ENCODE peak calls at places on chromosome 19, in six cellular contexts. One of them, this sample, is unnamed.

GRCh38 chr19:52237771-52238400 is 31.5 kb upstream of the ZNF766 start:
- DNase-seq in neural crest cell: peak
- DNase-seq in WTC11: peak
- DNase-seq in testis: peak
- DNase-seq in Caco-2: peak
- DNase-seq in progenitor cell of endocrine pancreas: peak
- DNase-seq in this sample: peak

GRCh38 chr19:45881909-45882528 is 3.9 kb downstream of the IRF2BP1 start:
- DNase-seq in neural crest cell: no peak
- DNase-seq in WTC11: peak
- DNase-seq in testis: no peak
- DNase-seq in Caco-2: peak
- DNase-seq in progenitor cell of endocrine pancreas: peak
- DNase-seq in this sample: no peak

GRCh38 chr19:42048992-42049391 is 21.0 kb downstream of the GRIK5 start:
- DNase-seq in neural crest cell: no peak
- DNase-seq in WTC11: no peak
- DNase-seq in testis: no peak
- DNase-seq in Caco-2: peak
- DNase-seq in progenitor cell of endocrine pancreas: no peak
- DNase-seq in this sample: no peak

GRCh38 chr19:3766520-3766919 is 4.0 kb downstream of the MRPL54 start:
- DNase-seq in neural crest cell: no peak
- DNase-seq in WTC11: no peak
- DNase-seq in testis: no peak
- DNase-seq in Caco-2: no peak
- DNase-seq in progenitor cell of endocrine pancreas: no peak
- DNase-seq in this sample: no peak

GRCh38 chr19:3470500-3471128 is 9.7 kb downstream of the SMIM24 start:
- DNase-seq in neural crest cell: no peak
- DNase-seq in WTC11: no peak
- DNase-seq in testis: no peak
- DNase-seq in Caco-2: no peak
- DNase-seq in progenitor cell of endocrine pancreas: no peak
- DNase-seq in this sample: no peak

GRCh38 chr19:28159065-28159464 is 1053.9 kb downstream of the UQCRFS1 start:
- DNase-seq in neural crest cell: no peak
- DNase-seq in WTC11: no peak
- DNase-seq in testis: no peak
- DNase-seq in Caco-2: no peak
- DNase-seq in progenitor cell of endocrine pancreas: no peak
- DNase-seq in this sample: no peak

GRCh38 chr19:40685563-40685962 is 4.9 kb downstream of the NUMBL start:
- DNase-seq in neural crest cell: no peak
- DNase-seq in WTC11: no peak
- DNase-seq in testis: no peak
- DNase-seq in Caco-2: no peak
- DNase-seq in progenitor cell of endocrine pancreas: no peak
- DNase-seq in this sample: no peak

GRCh38 chr19:39045506-39045905 is 13.2 kb upstream of the FBXO27 start:
- DNase-seq in neural crest cell: no peak
- DNase-seq in WTC11: no peak
- DNase-seq in testis: no peak
- DNase-seq in Caco-2: no peak
- DNase-seq in progenitor cell of endocrine pancreas: no peak
- DNase-seq in this sample: no peak

GRCh38 chr19:48815870-48816501 is 5.2 kb upstream of the BCAT2 start:
- DNase-seq in neural crest cell: no peak
- DNase-seq in WTC11: no peak
- DNase-seq in testis: peak
- DNase-seq in Caco-2: peak
- DNase-seq in progenitor cell of endocrine pancreas: no peak
- DNase-seq in this sample: no peak

GRCh38 chr19:33621811-33622504 is at the start of gene CHST8:
- DNase-seq in neural crest cell: peak
- DNase-seq in WTC11: peak
- DNase-seq in testis: peak
- DNase-seq in Caco-2: peak
- DNase-seq in progenitor cell of endocrine pancreas: peak
- DNase-seq in this sample: peak

GRCh38 chr19:46608178-46608577 is 7.0 kb downstream of the CALM3 start:
- DNase-seq in neural crest cell: no peak
- DNase-seq in WTC11: no peak
- DNase-seq in testis: no peak
- DNase-seq in Caco-2: no peak
- DNase-seq in progenitor cell of endocrine pancreas: no peak
- DNase-seq in this sample: no peak

GRCh38 chr19:46766569-46767317 is 20.5 kb upstream of the STRN4 start:
- DNase-seq in neural crest cell: peak
- DNase-seq in WTC11: peak
- DNase-seq in testis: peak
- DNase-seq in Caco-2: peak
- DNase-seq in progenitor cell of endocrine pancreas: no peak
- DNase-seq in this sample: peak

GRCh38 chr19:38869836-38870607 is 8.1 kb downstream of the RINL start:
- DNase-seq in neural crest cell: peak
- DNase-seq in WTC11: peak
- DNase-seq in testis: peak
- DNase-seq in Caco-2: no peak
- DNase-seq in progenitor cell of endocrine pancreas: peak
- DNase-seq in this sample: peak

DNA sequence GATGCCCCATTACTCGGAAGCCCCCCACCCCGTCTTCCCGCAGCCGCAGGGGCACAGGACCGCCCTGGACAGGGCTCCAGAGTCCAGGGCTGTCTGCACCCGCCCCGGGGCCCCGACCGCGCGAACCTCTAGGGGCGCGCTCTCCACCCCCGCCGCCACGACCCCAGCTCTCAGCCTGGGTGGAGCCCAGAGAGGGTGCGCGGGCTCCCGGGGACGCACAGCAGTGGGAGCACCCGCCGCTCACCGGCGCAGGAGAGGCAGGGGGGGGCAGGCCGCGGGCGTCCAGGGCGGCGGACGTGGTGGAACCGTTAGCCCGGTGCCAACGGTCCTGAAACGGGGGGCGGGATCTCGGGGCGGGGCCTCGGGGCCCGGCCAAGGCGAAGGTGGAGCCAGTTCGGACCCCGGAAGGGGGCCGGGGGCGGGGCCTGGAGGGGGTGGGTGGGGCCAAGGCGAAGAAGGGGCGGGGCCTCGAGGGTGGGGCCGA is at the start of gene ATP8B3:
- DNase-seq in neural crest cell: no peak
- DNase-seq in WTC11: no peak
- DNase-seq in testis: no peak
- DNase-seq in Caco-2: no peak
- DNase-seq in progenitor cell of endocrine pancreas: no peak
- DNase-seq in this sample: no peak
- TF ChIP-seq CTCF in neural crest cell: peak
- TF ChIP-seq CTCF in WTC11: no peak
- TF ChIP-seq CTCF in testis: no peak
- TF ChIP-seq CTCF in Caco-2: no peak
- TF ChIP-seq CTCF in progenitor cell of endocrine pancreas: peak
- TF ChIP-seq CTCF in this sample: no peak

GRCh38 chr19:47794526-47794925 is 9.8 kb downstream of the TPRX1 start:
- DNase-seq in neural crest cell: no peak
- DNase-seq in WTC11: peak
- DNase-seq in testis: no peak
- DNase-seq in Caco-2: no peak
- DNase-seq in progenitor cell of endocrine pancreas: no peak
- DNase-seq in this sample: no peak
- TF ChIP-seq CTCF in neural crest cell: no peak
- TF ChIP-seq CTCF in WTC11: peak
- TF ChIP-seq CTCF in testis: no peak
- TF ChIP-seq CTCF in Caco-2: no peak
- TF ChIP-seq CTCF in progenitor cell of endocrine pancreas: no peak
- TF ChIP-seq CTCF in this sample: peak

GRCh38 chr19:7831452-7831851 is 1.4 kb downstream of the EVI5L start:
- DNase-seq in neural crest cell: no peak
- DNase-seq in WTC11: peak
- DNase-seq in testis: no peak
- DNase-seq in Caco-2: peak
- DNase-seq in progenitor cell of endocrine pancreas: no peak
- DNase-seq in this sample: peak
- TF ChIP-seq CTCF in neural crest cell: peak
- TF ChIP-seq CTCF in WTC11: no peak
- TF ChIP-seq CTCF in testis: no peak
- TF ChIP-seq CTCF in Caco-2: peak
- TF ChIP-seq CTCF in progenitor cell of endocrine pancreas: peak
- TF ChIP-seq CTCF in this sample: no peak

GRCh38 chr19:2253106-2254051 is 2.8 kb downstream of the JSRP1 start:
- DNase-seq in neural crest cell: peak
- DNase-seq in WTC11: peak
- DNase-seq in testis: no peak
- DNase-seq in Caco-2: no peak
- DNase-seq in progenitor cell of endocrine pancreas: no peak
- DNase-seq in this sample: no peak
- TF ChIP-seq CTCF in neural crest cell: peak
- TF ChIP-seq CTCF in WTC11: peak
- TF ChIP-seq CTCF in testis: no peak
- TF ChIP-seq CTCF in Caco-2: no peak
- TF ChIP-seq CTCF in progenitor cell of endocrine pancreas: peak
- TF ChIP-seq CTCF in this sample: peak

GRCh38 chr19:44776402-44777096 is 1.1 kb upstream of the CBLC start:
- DNase-seq in neural crest cell: no peak
- DNase-seq in WTC11: peak
- DNase-seq in testis: no peak
- DNase-seq in Caco-2: peak
- DNase-seq in progenitor cell of endocrine pancreas: no peak
- DNase-seq in this sample: no peak
- TF ChIP-seq CTCF in neural crest cell: no peak
- TF ChIP-seq CTCF in WTC11: no peak
- TF ChIP-seq CTCF in testis: no peak
- TF ChIP-seq CTCF in Caco-2: no peak
- TF ChIP-seq CTCF in progenitor cell of endocrine pancreas: no peak
- TF ChIP-seq CTCF in this sample: no peak

GRCh38 chr19:5254543-5254942 is 86.1 kb downstream of the PTPRS start:
- DNase-seq in neural crest cell: no peak
- DNase-seq in WTC11: no peak
- DNase-seq in testis: no peak
- DNase-seq in Caco-2: no peak
- DNase-seq in progenitor cell of endocrine pancreas: no peak
- DNase-seq in this sample: no peak

GRCh38 chr19:5259750-5260149 is 80.9 kb downstream of the PTPRS start:
- DNase-seq in neural crest cell: no peak
- DNase-seq in WTC11: no peak
- DNase-seq in testis: no peak
- DNase-seq in Caco-2: no peak
- DNase-seq in progenitor cell of endocrine pancreas: no peak
- DNase-seq in this sample: no peak

GRCh38 chr19:5255602-5256231 is 84.9 kb downstream of the PTPRS start:
- DNase-seq in neural crest cell: no peak
- DNase-seq in WTC11: no peak
- DNase-seq in testis: no peak
- DNase-seq in Caco-2: no peak
- DNase-seq in progenitor cell of endocrine pancreas: no peak
- DNase-seq in this sample: no peak

GRCh38 chr19:5254944-5255343 is 85.7 kb downstream of the PTPRS start:
- DNase-seq in neural crest cell: no peak
- DNase-seq in WTC11: no peak
- DNase-seq in testis: no peak
- DNase-seq in Caco-2: no peak
- DNase-seq in progenitor cell of endocrine pancreas: no peak
- DNase-seq in this sample: no peak

DNA sequence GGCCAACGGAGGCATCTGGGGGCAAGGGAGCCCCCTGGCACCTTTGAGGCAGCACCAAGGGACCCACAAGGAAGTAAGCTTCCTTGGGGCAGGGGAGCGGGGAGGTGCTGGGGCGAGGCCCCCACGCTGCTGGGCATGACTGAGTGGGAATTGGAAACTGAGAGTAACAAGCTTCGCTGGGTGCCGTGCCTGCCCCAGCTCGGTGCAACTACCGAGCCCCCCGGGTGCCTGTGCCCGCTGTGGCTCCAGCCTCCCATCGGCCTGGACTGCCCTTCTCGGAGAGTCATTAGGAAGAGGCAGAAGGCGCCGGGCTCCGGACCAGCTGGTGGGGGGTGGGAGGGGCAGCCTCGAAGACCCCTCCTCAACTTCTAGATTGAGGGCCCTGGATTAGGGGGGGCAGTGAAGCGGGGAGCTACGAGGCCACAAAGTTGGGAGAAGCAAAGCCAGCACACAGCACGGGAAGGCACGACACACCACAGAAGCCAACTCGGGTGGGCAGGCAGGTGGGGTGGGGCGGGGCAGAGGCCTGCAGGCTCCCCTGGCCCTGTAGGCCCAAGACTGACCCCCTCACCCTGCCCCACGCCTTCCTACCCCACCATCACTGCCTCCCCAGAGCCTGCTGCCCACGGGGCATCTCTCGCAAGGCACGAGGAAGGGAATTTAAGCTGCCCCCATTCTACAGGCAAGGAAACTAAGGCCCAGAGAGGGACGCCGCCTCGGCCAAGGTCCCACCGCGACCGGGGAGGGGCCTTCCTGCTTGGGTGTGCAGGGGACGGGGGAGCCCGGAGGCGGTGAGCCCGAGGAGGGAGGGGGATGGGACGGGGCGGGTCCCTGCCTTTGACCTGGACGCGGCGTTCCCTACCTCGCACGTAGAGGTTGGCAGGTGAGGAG is 83.2 kb downstream of the PTPRS start:
- DNase-seq in neural crest cell: no peak
- DNase-seq in WTC11: no peak
- DNase-seq in testis: no peak
- DNase-seq in Caco-2: no peak
- DNase-seq in progenitor cell of endocrine pancreas: no peak
- DNase-seq in this sample: no peak
- TF ChIP-seq CTCF in neural crest cell: no peak
- TF ChIP-seq CTCF in WTC11: no peak
- TF ChIP-seq CTCF in testis: no peak
- TF ChIP-seq CTCF in Caco-2: no peak
- TF ChIP-seq CTCF in progenitor cell of endocrine pancreas: no peak
- TF ChIP-seq CTCF in this sample: no peak

DNA sequence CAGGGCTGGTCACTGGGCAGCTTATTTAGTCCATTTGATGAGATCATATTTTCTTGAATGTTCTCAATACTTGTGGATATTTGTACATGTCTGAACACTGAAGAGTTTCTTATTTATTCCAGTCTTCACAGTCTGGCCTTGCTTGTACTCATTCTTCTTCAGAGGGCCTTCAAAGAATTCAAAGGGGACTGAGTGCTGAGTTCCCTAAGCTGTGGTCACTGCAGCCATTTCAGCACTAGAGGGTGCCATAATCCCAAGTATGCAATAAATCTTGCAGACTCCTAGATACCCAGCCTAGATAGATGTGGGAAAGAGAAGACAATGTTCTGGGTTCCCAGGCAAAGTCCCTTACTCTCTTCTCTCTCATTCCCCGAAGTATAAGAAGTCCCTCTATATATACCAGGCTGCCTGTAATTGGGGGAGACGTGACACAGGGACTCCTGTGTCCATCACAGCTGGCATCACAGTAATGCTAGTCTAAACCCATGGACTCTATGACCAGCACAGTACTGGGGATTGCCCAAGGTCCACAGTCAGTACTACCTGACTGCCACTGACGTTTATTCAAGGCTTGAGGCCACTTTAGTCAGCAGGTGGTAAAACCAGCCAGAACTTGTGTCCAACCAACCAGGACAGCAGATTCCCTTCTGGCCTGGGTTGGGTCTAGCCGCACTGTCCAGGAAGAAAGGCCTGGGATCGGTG is 8.9 kb upstream of the VN1R1 start:
- DNase-seq in neural crest cell: no peak
- DNase-seq in WTC11: peak
- DNase-seq in testis: no peak
- DNase-seq in Caco-2: peak
- DNase-seq in progenitor cell of endocrine pancreas: no peak
- DNase-seq in this sample: peak
- TF ChIP-seq CTCF in neural crest cell: peak
- TF ChIP-seq CTCF in WTC11: peak
- TF ChIP-seq CTCF in testis: no peak
- TF ChIP-seq CTCF in Caco-2: peak
- TF ChIP-seq CTCF in progenitor cell of endocrine pancreas: no peak
- TF ChIP-seq CTCF in this sample: no peak

This sample was measured in endothelial cell.